ENCODE peak calls at places on chromosomes 6 and 20, in nine cellular contexts. P is tibial artery, G is fibroblast of mammary gland, O is AG20443, S is astrocyte of the spinal cord, M is sciatic nerve, X is body of pancreas, C is HS-27A, Z is ELR. L is an unnamed sample.

GRCh38 chr6:150342126-150342525 is 26.7 kb upstream of the IYD start:
- DNase-seq in P (no peak), G (no peak), O (no peak), S (no peak), M (no peak), X (no peak), C (no peak), Z (no peak), L (no peak)

GRCh38 chr6:56613247-56613851 is 29.3 kb downstream of the DST start:
- DNase-seq in P (no peak), G (no peak), O (no peak), S (no peak), M (no peak), X (no peak), C (no peak), Z (no peak), L (no peak)

GRCh38 chr6:159067334-159067733 is 22.5 kb upstream of the TAGAP start:
- DNase-seq in P (no peak), G (peak), O (no peak), S (no peak), M (no peak), X (no peak), C (no peak), Z (peak), L (peak)

GRCh38 chr6:148565931-148566663 is 180.7 kb upstream of the UST start:
- DNase-seq in P (peak), G (peak), O (peak), S (peak), M (peak), X (peak), C (peak), Z (peak), L (peak)

GRCh38 chr20:57787151-57787968 is 77.5 kb upstream of the PMEPA1 start:
- DNase-seq in P (no peak), G (no peak), O (no peak), S (no peak), M (no peak), X (no peak), C (no peak), Z (no peak), L (no peak)

GRCh38 chr6:150723857-150724256 is 124.2 kb downstream of the PLEKHG1 start:
- DNase-seq in P (no peak), G (no peak), O (no peak), S (no peak), M (no peak), X (no peak), C (no peak), Z (peak), L (no peak)

GRCh38 chr6:166045173-166045957 is 122.3 kb downstream of the TBXT start:
- DNase-seq in P (no peak), G (peak), O (no peak), S (no peak), M (no peak), X (no peak), C (no peak), Z (peak), L (no peak)

GRCh38 chr20:21179796-21180195 is 53.9 kb downstream of the KIZ start:
- DNase-seq in P (no peak), G (peak), O (no peak), S (no peak), M (no peak), X (no peak), C (no peak), Z (peak), L (no peak)

GRCh38 chr6:7559651-7560385 is 18.3 kb downstream of the DSP start:
- DNase-seq in P (no peak), G (peak), O (no peak), S (no peak), M (no peak), X (peak), C (no peak), Z (no peak), L (no peak)

GRCh38 chr6:153084393-153084792 is 46.7 kb downstream of the RGS17 start:
- DNase-seq in P (no peak), G (peak), O (peak), S (peak), M (no peak), X (no peak), C (no peak), Z (peak), L (no peak)

GRCh38 chr6:27839303-27840081 is 72.7 kb downstream of the OR2B2 start:
- DNase-seq in P (peak), G (peak), O (peak), S (peak), M (no peak), X (peak), C (peak), Z (peak), L (peak)

GRCh38 chr20:56941101-56941686 is 312.1 kb downstream of the TFAP2C start:
- DNase-seq in P (no peak), G (no peak), O (no peak), S (no peak), M (no peak), X (no peak), C (no peak), Z (no peak), L (no peak)

GRCh38 chr6:21856844-21857243 is 263.3 kb downstream of the SOX4 start:
- DNase-seq in P (no peak), G (peak), O (peak), S (peak), M (no peak), X (no peak), C (no peak), Z (no peak), L (no peak)

GRCh38 chr20:57056651-57057050 is 209.8 kb downstream of the BMP7 start:
- DNase-seq in P (no peak), G (no peak), O (no peak), S (no peak), M (no peak), X (no peak), C (no peak), Z (peak), L (no peak)

GRCh38 chr6:143772110-143772509 is 71.0 kb upstream of the LTV1 start:
- DNase-seq in P (no peak), G (peak), O (peak), S (no peak), M (no peak), X (no peak), C (no peak), Z (no peak), L (no peak)

GRCh38 chr6:139757766-139758655 is 383.6 kb upstream of the CITED2 start:
- DNase-seq in P (peak), G (peak), O (peak), S (peak), M (no peak), X (no peak), C (no peak), Z (no peak), L (no peak)

GRCh38 chr6:127481628-127482027 is 22.4 kb upstream of the KIAA0408 start:
- DNase-seq in P (no peak), G (peak), O (no peak), S (peak), M (no peak), X (no peak), C (no peak), Z (peak), L (peak)

GRCh38 chr6:118597636-118598035 is 49.5 kb downstream of the PLN start:
- DNase-seq in P (no peak), G (no peak), O (no peak), S (no peak), M (no peak), X (no peak), C (no peak), Z (no peak), L (no peak)

GRCh38 chr6:20252311-20252710 is 40.0 kb upstream of the MBOAT1 start:
- DNase-seq in P (no peak), G (peak), O (no peak), S (no peak), M (no peak), X (no peak), C (no peak), Z (peak), L (no peak)

GRCh38 chr6:16659471-16660156 is 101.6 kb downstream of the ATXN1 start:
- DNase-seq in P (no peak), G (peak), O (no peak), S (no peak), M (no peak), X (no peak), C (no peak), Z (no peak), L (no peak)

GRCh38 chr6:136738178-136739057 is 53.9 kb downstream of the MAP3K5 start:
- DNase-seq in P (peak), G (peak), O (no peak), S (no peak), M (no peak), X (peak), C (no peak), Z (no peak), L (no peak)

GRCh38 chr20:41171736-41172295 is 34.5 kb downstream of the PLCG1 start:
- DNase-seq in P (peak), G (no peak), O (no peak), S (no peak), M (no peak), X (no peak), C (no peak), Z (no peak), L (no peak)

GRCh38 chr20:56839791-56840190 is 210.7 kb downstream of the TFAP2C start:
- DNase-seq in P (no peak), G (peak), O (peak), S (no peak), M (no peak), X (no peak), C (no peak), Z (no peak), L (no peak)

GRCh38 chr20:43914286-43914685 is 366 bp upstream of the TOX2 start:
- DNase-seq in P (no peak), G (no peak), O (peak), S (no peak), M (no peak), X (no peak), C (no peak), Z (no peak), L (no peak)

GRCh38 chr20:58169441-58169840 is 59.0 kb downstream of the ANKRD60 start:
- DNase-seq in P (no peak), G (peak), O (peak), S (peak), M (no peak), X (no peak), C (no peak), Z (peak), L (no peak)

GRCh38 chr6:5425797-5426196 is 164.5 kb downstream of the FARS2 start:
- DNase-seq in P (no peak), G (no peak), O (no peak), S (no peak), M (no peak), X (no peak), C (no peak), Z (no peak), L (no peak)

GRCh38 chr6:47092249-47092648 is 50.1 kb upstream of the ADGRF1 start:
- DNase-seq in P (no peak), G (peak), O (peak), S (no peak), M (no peak), X (no peak), C (no peak), Z (no peak), L (no peak)

GRCh38 chr20:34888468-34888867 is 12.1 kb downstream of the ACSS2 start:
- DNase-seq in P (no peak), G (no peak), O (no peak), S (no peak), M (no peak), X (no peak), C (no peak), Z (no peak), L (no peak)

GRCh38 chr6:53377793-53378192 is 29.0 kb upstream of the ELOVL5 start:
- DNase-seq in P (no peak), G (no peak), O (no peak), S (no peak), M (no peak), X (no peak), C (no peak), Z (no peak), L (no peak)

L was measured in RKO.